ENCODE peak calls at places on chromosomes 2 and 18, in four cellular contexts. One of them, this sample, is unnamed.

GRCh38 chr18:34738173-34738894 is 28.2 kb downstream of the DTNA start:
- DNase-seq in GM12878: no peak
- DNase-seq in NT2/D1: no peak
- DNase-seq in HepG2: peak
- DNase-seq in this sample: peak

GRCh38 chr2:62713837-62714236 is 8.3 kb downstream of the EHBP1 start:
- DNase-seq in GM12878: no peak
- DNase-seq in NT2/D1: no peak
- DNase-seq in HepG2: peak
- DNase-seq in this sample: no peak

GRCh38 chr18:59597049-59597448 is 100.2 kb downstream of the CCBE1 start:
- DNase-seq in GM12878: no peak
- DNase-seq in NT2/D1: no peak
- DNase-seq in HepG2: no peak
- DNase-seq in this sample: no peak

GRCh38 chr2:98896416-98896815 is 39.6 kb downstream of the CRACDL start:
- DNase-seq in GM12878: no peak
- DNase-seq in NT2/D1: no peak
- DNase-seq in HepG2: no peak
- DNase-seq in this sample: no peak

GRCh38 chr2:481388-481787 is 193.5 kb upstream of the ALKAL2 start:
- DNase-seq in GM12878: no peak
- DNase-seq in NT2/D1: no peak
- DNase-seq in HepG2: no peak
- DNase-seq in this sample: no peak

GRCh38 chr18:57210101-57210661 is 63.3 kb downstream of the BOD1L2 start:
- DNase-seq in GM12878: no peak
- DNase-seq in NT2/D1: peak
- DNase-seq in HepG2: peak
- DNase-seq in this sample: peak

GRCh38 chr18:5556317-5556974 is 12.6 kb upstream of the EPB41L3 start:
- DNase-seq in GM12878: no peak
- DNase-seq in NT2/D1: no peak
- DNase-seq in HepG2: peak
- DNase-seq in this sample: no peak

GRCh38 chr18:26453370-26454030 is 94.9 kb downstream of the KCTD1 start:
- DNase-seq in GM12878: no peak
- DNase-seq in NT2/D1: no peak
- DNase-seq in HepG2: no peak
- DNase-seq in this sample: no peak

GRCh38 chr2:201907128-201907886 is 101.0 kb downstream of the CDK15 start:
- DNase-seq in GM12878: no peak
- DNase-seq in NT2/D1: no peak
- DNase-seq in HepG2: no peak
- DNase-seq in this sample: no peak

GRCh38 chr2:226066873-226067272 is 667.4 kb downstream of the NYAP2 start:
- DNase-seq in GM12878: no peak
- DNase-seq in NT2/D1: no peak
- DNase-seq in HepG2: no peak
- DNase-seq in this sample: no peak

GRCh38 chr2:43058761-43059160 is 167.6 kb downstream of the ZFP36L2 start:
- DNase-seq in GM12878: no peak
- DNase-seq in NT2/D1: no peak
- DNase-seq in HepG2: no peak
- DNase-seq in this sample: no peak

GRCh38 chr18:56197460-56197859 is 440.9 kb downstream of the TXNL1 start:
- DNase-seq in GM12878: no peak
- DNase-seq in NT2/D1: no peak
- DNase-seq in HepG2: no peak
- DNase-seq in this sample: no peak

GRCh38 chr2:96687711-96688640 is 45.4 kb downstream of the FER1L5 start:
- DNase-seq in GM12878: no peak
- DNase-seq in NT2/D1: no peak
- DNase-seq in HepG2: no peak
- DNase-seq in this sample: no peak

GRCh38 chr2:202782930-202783558 is 88.5 kb downstream of the ICA1L start:
- DNase-seq in GM12878: no peak
- DNase-seq in NT2/D1: no peak
- DNase-seq in HepG2: no peak
- DNase-seq in this sample: no peak

GRCh38 chr18:48743046-48743445 is 204.2 kb downstream of the CTIF start:
- DNase-seq in GM12878: no peak
- DNase-seq in NT2/D1: no peak
- DNase-seq in HepG2: no peak
- DNase-seq in this sample: no peak

GRCh38 chr2:156565066-156565710 is 129.0 kb downstream of the GPD2 start:
- DNase-seq in GM12878: no peak
- DNase-seq in NT2/D1: no peak
- DNase-seq in HepG2: no peak
- DNase-seq in this sample: no peak

GRCh38 chr2:195548198-195548940 is 108.7 kb upstream of the SLC39A10 start:
- DNase-seq in GM12878: no peak
- DNase-seq in NT2/D1: no peak
- DNase-seq in HepG2: no peak
- DNase-seq in this sample: no peak

GRCh38 chr2:178997477-178997876 is 52.5 kb downstream of the CCDC141 start:
- DNase-seq in GM12878: no peak
- DNase-seq in NT2/D1: no peak
- DNase-seq in HepG2: no peak
- DNase-seq in this sample: no peak

GRCh38 chr2:214591359-214591758 is 180.5 kb downstream of the VWC2L start:
- DNase-seq in GM12878: no peak
- DNase-seq in NT2/D1: no peak
- DNase-seq in HepG2: peak
- DNase-seq in this sample: no peak

GRCh38 chr2:212523756-212524155 is 14.8 kb downstream of the ERBB4 start:
- DNase-seq in GM12878: no peak
- DNase-seq in NT2/D1: no peak
- DNase-seq in HepG2: no peak
- DNase-seq in this sample: no peak

GRCh38 chr18:48832961-48833700 is 117.6 kb downstream of the SMAD7 start:
- DNase-seq in GM12878: no peak
- DNase-seq in NT2/D1: no peak
- DNase-seq in HepG2: no peak
- DNase-seq in this sample: no peak

GRCh38 chr2:109089602-109090300 is 39.3 kb upstream of the SH3RF3 start:
- DNase-seq in GM12878: no peak
- DNase-seq in NT2/D1: no peak
- DNase-seq in HepG2: no peak
- DNase-seq in this sample: no peak

GRCh38 chr2:182503886-182504285 is 77.0 kb upstream of the PDE1A start:
- DNase-seq in GM12878: no peak
- DNase-seq in NT2/D1: no peak
- DNase-seq in HepG2: no peak
- DNase-seq in this sample: no peak

GRCh38 chr2:219369447-219369861 is 18.3 kb downstream of the DNPEP start:
- DNase-seq in GM12878: no peak
- DNase-seq in NT2/D1: no peak
- DNase-seq in HepG2: no peak
- DNase-seq in this sample: no peak

GRCh38 chr2:102056079-102056581 is 64.4 kb downstream of the IL1R2 start:
- DNase-seq in GM12878: no peak
- DNase-seq in NT2/D1: no peak
- DNase-seq in HepG2: no peak
- DNase-seq in this sample: no peak

GRCh38 chr2:239819091-239819973 is 205.8 kb downstream of the NDUFA10 start:
- DNase-seq in GM12878: no peak
- DNase-seq in NT2/D1: no peak
- DNase-seq in HepG2: no peak
- DNase-seq in this sample: no peak

GRCh38 chr18:48164096-48164475 is 233.6 kb upstream of the SMAD2 start:
- DNase-seq in GM12878: no peak
- DNase-seq in NT2/D1: no peak
- DNase-seq in HepG2: no peak
- DNase-seq in this sample: no peak

GRCh38 chr2:79026061-79026460 is 559 bp downstream of the REG3G start:
- DNase-seq in GM12878: no peak
- DNase-seq in NT2/D1: no peak
- DNase-seq in HepG2: no peak
- DNase-seq in this sample: no peak

GRCh38 chr18:22466608-22467390 is 49.1 kb upstream of the CTAGE1 start:
- DNase-seq in GM12878: no peak
- DNase-seq in NT2/D1: no peak
- DNase-seq in HepG2: peak
- DNase-seq in this sample: peak

GRCh38 chr2:122706757-122707223 is 951.3 kb downstream of the TSN start:
- DNase-seq in GM12878: no peak
- DNase-seq in NT2/D1: no peak
- DNase-seq in HepG2: no peak
- DNase-seq in this sample: no peak

GRCh38 chr18:2070636-2071035 is 500.7 kb downstream of the METTL4 start:
- DNase-seq in GM12878: no peak
- DNase-seq in NT2/D1: no peak
- DNase-seq in HepG2: no peak
- DNase-seq in this sample: no peak

GRCh38 chr2:174939046-174939445 is 66.1 kb downstream of the CHN1 start:
- DNase-seq in GM12878: no peak
- DNase-seq in NT2/D1: no peak
- DNase-seq in HepG2: no peak
- DNase-seq in this sample: no peak

GRCh38 chr2:179344970-179345369 is 80.3 kb upstream of the SESTD1 start:
- DNase-seq in GM12878: no peak
- DNase-seq in NT2/D1: no peak
- DNase-seq in HepG2: no peak
- DNase-seq in this sample: no peak

GRCh38 chr2:36358317-36358659 is 2.7 kb downstream of the CRIM1 start:
- DNase-seq in GM12878: no peak
- DNase-seq in NT2/D1: no peak
- DNase-seq in HepG2: no peak
- DNase-seq in this sample: no peak

GRCh38 chr2:215764441-215765048 is 248.8 kb downstream of the MREG start:
- DNase-seq in GM12878: no peak
- DNase-seq in NT2/D1: no peak
- DNase-seq in HepG2: no peak
- DNase-seq in this sample: no peak

GRCh38 chr2:46164581-46165301 is 132.5 kb upstream of the EPAS1 start:
- DNase-seq in GM12878: no peak
- DNase-seq in NT2/D1: no peak
- DNase-seq in HepG2: no peak
- DNase-seq in this sample: no peak

GRCh38 chr2:60621688-60622429 is 68.4 kb upstream of the BCL11A start:
- DNase-seq in GM12878: no peak
- DNase-seq in NT2/D1: no peak
- DNase-seq in HepG2: no peak
- DNase-seq in this sample: no peak
- TF ChIP-seq SUZ12 in GM12878: no peak
- TF ChIP-seq SUZ12 in NT2/D1: no peak
- TF ChIP-seq SUZ12 in HepG2: no peak
- TF ChIP-seq SUZ12 in this sample: no peak

GRCh38 chr2:189268763-189269162 is 89.2 kb upstream of the COL5A2 start:
- DNase-seq in GM12878: no peak
- DNase-seq in NT2/D1: no peak
- DNase-seq in HepG2: no peak
- DNase-seq in this sample: no peak

GRCh38 chr2:189267925-189268579 is 88.5 kb upstream of the COL5A2 start:
- DNase-seq in GM12878: no peak
- DNase-seq in NT2/D1: no peak
- DNase-seq in HepG2: no peak
- DNase-seq in this sample: no peak

GRCh38 chr2:189265696-189266320 is 86.2 kb upstream of the COL5A2 start:
- DNase-seq in GM12878: no peak
- DNase-seq in NT2/D1: no peak
- DNase-seq in HepG2: no peak
- DNase-seq in this sample: no peak

GRCh38 chr2:189267491-189267890 is 87.9 kb upstream of the COL5A2 start:
- DNase-seq in GM12878: no peak
- DNase-seq in NT2/D1: no peak
- DNase-seq in HepG2: no peak
- DNase-seq in this sample: no peak
- TF ChIP-seq SUZ12 in GM12878: no peak
- TF ChIP-seq SUZ12 in NT2/D1: no peak
- TF ChIP-seq SUZ12 in HepG2: no peak
- TF ChIP-seq SUZ12 in this sample: no peak

DNA sequence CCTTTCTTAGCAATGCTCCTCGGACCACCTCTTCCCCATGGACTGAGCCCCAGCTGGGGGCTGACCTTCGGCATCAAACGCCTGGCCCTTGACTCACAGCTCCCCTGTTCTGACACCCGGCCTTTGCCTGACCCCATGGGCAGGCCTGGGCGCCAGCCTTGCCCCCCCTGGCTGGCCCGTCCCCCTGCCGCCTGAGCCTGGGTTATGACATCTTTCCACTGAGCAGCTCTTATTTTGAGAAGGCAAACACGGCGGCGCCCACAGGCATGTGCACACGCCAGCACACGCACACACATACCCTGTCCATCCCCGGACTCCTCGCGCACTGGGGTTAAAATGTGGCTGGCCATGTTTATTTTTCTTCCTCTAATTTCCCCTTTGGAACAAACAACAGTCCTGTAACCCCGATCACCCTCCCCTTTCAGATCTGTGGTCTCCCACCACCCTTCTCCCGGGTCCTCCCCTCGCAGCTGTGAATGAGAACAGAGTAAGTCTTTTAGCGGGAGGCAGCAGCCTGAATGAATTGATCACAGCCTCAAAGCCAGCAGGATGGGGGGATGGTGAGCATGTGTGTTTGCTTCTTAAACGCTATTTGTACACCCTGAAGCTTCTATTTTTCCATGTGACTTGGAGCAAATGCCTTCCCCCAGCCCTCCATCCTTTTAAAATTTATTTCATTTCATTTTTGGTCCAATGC is 11.8 kb upstream of the ATOH8 start:
- DNase-seq in GM12878: no peak
- DNase-seq in NT2/D1: no peak
- DNase-seq in HepG2: peak
- DNase-seq in this sample: no peak
- TF ChIP-seq SUZ12 in GM12878: no peak
- TF ChIP-seq SUZ12 in NT2/D1: no peak
- TF ChIP-seq SUZ12 in HepG2: no peak
- TF ChIP-seq SUZ12 in this sample: no peak

GRCh38 chr2:164891460-164891859 is 49.8 kb upstream of the COBLL1 start:
- DNase-seq in GM12878: no peak
- DNase-seq in NT2/D1: no peak
- DNase-seq in HepG2: no peak
- DNase-seq in this sample: no peak

GRCh38 chr2:164896226-164896625 is 54.6 kb upstream of the COBLL1 start:
- DNase-seq in GM12878: no peak
- DNase-seq in NT2/D1: no peak
- DNase-seq in HepG2: no peak
- DNase-seq in this sample: no peak

GRCh38 chr2:164898475-164898874 is 56.9 kb downstream of the SLC38A11 start:
- DNase-seq in GM12878: no peak
- DNase-seq in NT2/D1: no peak
- DNase-seq in HepG2: peak
- DNase-seq in this sample: no peak

GRCh38 chr2:164897521-164898260 is 56.1 kb upstream of the COBLL1 start:
- DNase-seq in GM12878: no peak
- DNase-seq in NT2/D1: no peak
- DNase-seq in HepG2: peak
- DNase-seq in this sample: no peak

DNA sequence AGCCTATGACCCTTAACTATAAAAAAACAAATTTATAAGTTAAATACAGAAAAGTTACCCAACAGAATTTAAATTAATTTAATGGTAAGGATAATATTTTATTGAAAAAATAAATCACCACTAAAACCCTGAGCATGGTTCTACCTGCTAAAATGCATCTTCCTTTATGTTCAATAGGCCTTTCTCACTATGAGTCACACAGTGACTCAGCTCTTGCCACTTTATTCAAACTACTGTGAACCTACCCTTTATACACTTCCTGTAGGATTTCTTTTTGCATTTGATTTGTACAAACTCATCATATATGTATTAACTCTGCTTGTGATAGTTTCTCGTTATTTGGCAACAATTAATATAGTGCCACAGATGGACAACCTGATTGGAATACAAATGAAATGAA is 55.0 kb upstream of the COBLL1 start:
- DNase-seq in GM12878: no peak
- DNase-seq in NT2/D1: no peak
- DNase-seq in HepG2: peak
- DNase-seq in this sample: no peak
- TF ChIP-seq SUZ12 in GM12878: no peak
- TF ChIP-seq SUZ12 in NT2/D1: no peak
- TF ChIP-seq SUZ12 in HepG2: no peak
- TF ChIP-seq SUZ12 in this sample: no peak